ENCODE peak calls at places on chromosomes 16 and 17, in four cellular contexts. F, U, A and K are unnamed samples.
A peak's percentile ranks its signal among the peaks of the same experiment; 100 is the strongest.

GRCh38 chr16:88649924-88650748 is 717 bp downstream of the CYBA start:
- DNase-seq in F (no peak), U (no peak), A (no peak), K (no peak)

GRCh38 chr17:6547336-6547735 is 9.0 kb downstream of the PITPNM3 start:
- DNase-seq in F (no peak), U (no peak), A (no peak), K (no peak)

GRCh38 chr17:45201457-45201856 is 20.2 kb upstream of the FMNL1 start:
- DNase-seq in F (no peak), U (no peak), A (no peak), K (no peak)

GRCh38 chr17:75980188-75981018 is 1.4 kb downstream of the TEN1 start:
- DNase-seq in F (no peak), U (no peak), A (no peak), K (no peak)

GRCh38 chr16:66520406-66521194 is 29.3 kb downstream of the TK2 start:
- DNase-seq in F (no peak), U (no peak), A (no peak), K (no peak)

GRCh38 chr16:23871924-23872323 is 36.1 kb downstream of the PRKCB start:
- DNase-seq in F (no peak), U (no peak), A (no peak), K (no peak)

GRCh38 chr17:48506246-48506645 is 24.6 kb downstream of the HOXB1 start:
- DNase-seq in F (no peak), U (no peak), A (no peak), K (no peak)

GRCh38 chr17:50049636-50050035 is 6.3 kb upstream of the ITGA3 start:
- DNase-seq in F (no peak), U (no peak), A (no peak), K (no peak)

GRCh38 chr17:44004761-44005526 is 522 bp downstream of the NAGS start:
- DNase-seq in F (no peak), U (no peak), A (no peak), K (no peak)

GRCh38 chr16:50313596-50314483 is 47.5 kb downstream of the ADCY7 start:
- DNase-seq in F (no peak), U (no peak), A (peak; percentile 51), K (no peak)

GRCh38 chr17:49707246-49707607 is 537 bp downstream of the SLC35B1 start:
- DNase-seq in F (no peak), U (no peak), A (peak; percentile 12), K (no peak)

GRCh38 chr17:63446218-63446980 is at the start of gene CYB561:
- DNase-seq in F (no peak), U (no peak), A (peak; percentile 50), K (no peak)

GRCh38 chr17:67353929-67354557 is 12.3 kb downstream of the PSMD12 start:
- DNase-seq in F (no peak), U (no peak), A (no peak), K (no peak)

GRCh38 chr16:84535408-84535807 is 30.9 kb upstream of the MEAK7 start:
- DNase-seq in F (no peak), U (no peak), A (no peak), K (no peak)

GRCh38 chr16:82094942-82095540 is 60.0 kb downstream of the HSD17B2 start:
- DNase-seq in F (no peak), U (no peak), A (no peak), K (no peak)

GRCh38 chr17:37079065-37079708 is 130.4 kb downstream of the AATF start:
- DNase-seq in F (no peak), U (no peak), A (no peak), K (no peak)

GRCh38 chr16:1610841-1611653 is 825 bp downstream of the IFT140 start:
- DNase-seq in F (no peak), U (no peak), A (no peak), K (peak; percentile 49)

GRCh38 chr16:4653981-4654380 is 29.4 kb downstream of the MGRN1 start:
- DNase-seq in F (no peak), U (no peak), A (no peak), K (no peak)

GRCh38 chr17:82876602-82877391 is 37.0 kb upstream of the ZNF750 start:
- DNase-seq in F (no peak), U (peak; percentile 71), A (peak; percentile 79), K (no peak)

GRCh38 chr16:12611006-12611477 is 192.6 kb downstream of the CPPED1 start:
- DNase-seq in F (no peak), U (no peak), A (no peak), K (no peak)

GRCh38 chr17:67443931-67444597 is 67.0 kb downstream of the PITPNC1 start:
- DNase-seq in F (no peak), U (no peak), A (peak; percentile 81), K (no peak)

GRCh38 chr16:81480856-81481821 is 36.5 kb downstream of the CMIP start:
- DNase-seq in F (no peak), U (peak; percentile 41), A (no peak), K (no peak)

GRCh38 chr16:57774886-57775285 is 27.4 kb downstream of the KIFC3 start:
- DNase-seq in F (no peak), U (no peak), A (no peak), K (no peak)

GRCh38 chr16:17921357-17921978 is 415.1 kb downstream of the NPIPA8 start:
- DNase-seq in F (no peak), U (no peak), A (no peak), K (no peak)

GRCh38 chr17:79646721-79647455 is 36.0 kb upstream of the RBFOX3 start:
- DNase-seq in F (no peak), U (no peak), A (no peak), K (no peak)

GRCh38 chr16:89368604-89369249 is 121.6 kb downstream of the ANKRD11 start:
- DNase-seq in F (no peak), U (no peak), A (no peak), K (no peak)

GRCh38 chr17:2233441-2233947 is 70.1 kb downstream of the SMG6 start:
- DNase-seq in F (no peak), U (peak; percentile 57), A (peak; percentile 54), K (no peak)

GRCh38 chr17:21278304-21279197 is 6.0 kb upstream of the MAP2K3 start:
- DNase-seq in F (no peak), U (no peak), A (no peak), K (no peak)

GRCh38 chr16:4265676-4266075 is 7.1 kb downstream of the TFAP4 start:
- DNase-seq in F (no peak), U (no peak), A (no peak), K (no peak)

GRCh38 chr16:56911771-56912541 is 20.0 kb upstream of the HERPUD1 start:
- DNase-seq in F (no peak), U (no peak), A (no peak), K (peak; percentile 33)

GRCh38 chr17:75970011-75970523 is 8.9 kb downstream of the ACOX1 start:
- DNase-seq in F (no peak), U (peak; percentile 32), A (peak; percentile 72), K (no peak)

GRCh38 chr17:38327936-38328335 is 15.8 kb downstream of the GPR179 start:
- DNase-seq in F (no peak), U (no peak), A (no peak), K (no peak)

GRCh38 chr17:15171433-15172047 is 93.6 kb downstream of the PMP22 start:
- DNase-seq in F (peak; percentile 46), U (peak; percentile 74), A (peak; percentile 54), K (peak; percentile 48)

GRCh38 chr17:9959377-9959981 is 54.4 kb upstream of the RCVRN start:
- DNase-seq in F (peak; percentile 15), U (peak; percentile 26), A (no peak), K (no peak)

GRCh38 chr17:63699638-63700527 is at the start of gene LIMD2:
- DNase-seq in F (no peak), U (no peak), A (peak; percentile 54), K (no peak)

GRCh38 chr16:85722066-85722465 is 28.8 kb downstream of the C16orf74 start:
- DNase-seq in F (no peak), U (no peak), A (no peak), K (no peak)

GRCh38 chr16:79307214-79307613 is 293.3 kb downstream of the MAF start:
- DNase-seq in F (no peak), U (no peak), A (no peak), K (no peak)